ENCODE peak calls at places on chromosomes 4 and X, in ten cellular contexts. R is astrocyte, T is mammary epithelial cell, K is PC-9, X is H1, B is MM.1S, Q is OCI-LY7, D is PC-3, L is GM12878, G is GM23248. A is an unnamed sample.
A peak's percentile ranks its signal among the peaks of the same experiment; 100 is the strongest.

GRCh38 chr4:122796801-122797404 is 29.7 kb upstream of the FGF2 start:
- DNase-seq in R (no peak), T (no peak), K (no peak), X (peak; percentile 57), B (no peak), Q (no peak), D (no peak), L (no peak), G (peak; percentile 68), A (no peak)

GRCh38 chrX:44884944-44885343 is 12.0 kb downstream of the KDM6A start:
- DNase-seq in R (no peak), T (no peak), K (no peak), X (no peak), B (no peak), Q (no peak), D (no peak), L (no peak), G (no peak), A (no peak)

GRCh38 chr4:212438-213174 is 88.3 kb downstream of the ZNF718 start:
- DNase-seq in R (peak; percentile 88), T (peak; percentile 77), K (no peak), X (peak; percentile 73), B (no peak), Q (no peak), D (no peak), L (no peak), G (peak; percentile 90), A (no peak)

GRCh38 chr4:82043809-82044137 is 330.0 kb downstream of the HNRNPD start:
- DNase-seq in R (no peak), T (no peak), K (no peak), X (no peak), B (no peak), Q (no peak), D (no peak), L (no peak), G (no peak), A (no peak)

GRCh38 chr4:100060765-100061416 is 110.8 kb upstream of the H2AZ1 start:
- DNase-seq in R (no peak), T (no peak), K (no peak), X (no peak), B (no peak), Q (no peak), D (no peak), L (no peak), G (no peak), A (no peak)

GRCh38 chr4:86184216-86184915 is 175.5 kb downstream of the MAPK10 start:
- DNase-seq in R (peak; percentile 36), T (no peak), K (no peak), X (no peak), B (no peak), Q (no peak), D (no peak), L (no peak), G (peak; percentile 43), A (no peak)

GRCh38 chr4:3031357-3032064 is 42.8 kb downstream of the HTT-AS start:
- DNase-seq in R (no peak), T (no peak), K (peak; percentile 84), X (no peak), B (no peak), Q (no peak), D (peak; percentile 36), L (no peak), G (no peak), A (no peak)

GRCh38 chr4:165663411-165663810 is 209.6 kb upstream of the TLL1 start:
- DNase-seq in R (peak; percentile 34), T (peak; percentile 11), K (no peak), X (no peak), B (no peak), Q (no peak), D (no peak), L (no peak), G (no peak), A (no peak)

GRCh38 chr4:120858776-120859175 is 63.8 kb downstream of the PRDM5 start:
- DNase-seq in R (no peak), T (peak; percentile 4), K (no peak), X (no peak), B (no peak), Q (no peak), D (no peak), L (no peak), G (peak; percentile 68), A (no peak)

GRCh38 chr4:39756159-39756558 is 58.2 kb downstream of the UBE2K start:
- DNase-seq in R (no peak), T (no peak), K (no peak), X (no peak), B (no peak), Q (no peak), D (no peak), L (no peak), G (no peak), A (no peak)

GRCh38 chr4:39745920-39746319 is 48.0 kb downstream of the UBE2K start:
- DNase-seq in R (no peak), T (no peak), K (no peak), X (no peak), B (no peak), Q (no peak), D (no peak), L (no peak), G (no peak), A (no peak)

GRCh38 chr4:39754309-39754708 is 56.4 kb downstream of the UBE2K start:
- DNase-seq in R (no peak), T (no peak), K (no peak), X (no peak), B (no peak), Q (peak; percentile 37), D (no peak), L (no peak), G (no peak), A (no peak)

GRCh38 chr4:39750216-39750615 is 52.3 kb downstream of the UBE2K start:
- DNase-seq in R (no peak), T (no peak), K (no peak), X (no peak), B (no peak), Q (no peak), D (no peak), L (no peak), G (no peak), A (no peak)
- H3K79me2 ChIP-seq in R (peaks cover 83% of the 10 kb centered on the region), T (peaks cover 71% of the 10 kb centered on the region), K (peaks cover 36% of the 10 kb centered on the region), X (no peaks in the 10 kb centered on the region), B (peaks cover 30% of the 10 kb centered on the region), Q (no peaks in the 10 kb centered on the region), D (no peaks in the 10 kb centered on the region), L (peaks cover 2% of the 10 kb centered on the region), G (peaks cover 99% of the 10 kb centered on the region), A (peaks cover 34% of the 10 kb centered on the region)

DNA sequence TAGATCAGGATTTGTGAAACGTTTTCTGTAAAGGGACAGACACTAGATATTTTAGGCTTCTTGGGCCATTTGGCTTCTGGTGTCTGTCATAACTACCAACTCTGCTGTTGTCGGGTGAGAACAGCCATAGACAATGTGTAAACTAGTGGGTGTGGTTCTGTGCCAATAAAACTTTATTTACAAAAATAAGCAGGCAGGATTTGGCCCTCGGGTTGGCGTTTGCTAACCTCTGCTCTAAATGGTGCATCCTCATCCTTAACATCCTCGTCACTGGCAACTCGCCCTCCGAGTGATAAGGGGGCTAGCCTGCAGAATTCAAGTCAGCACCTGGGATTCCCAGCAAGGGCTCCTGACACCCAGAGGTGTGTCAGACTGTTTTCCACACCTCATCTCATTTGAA is 105.8 kb upstream of the MSX1 start:
- DNase-seq in R (no peak), T (no peak), K (no peak), X (no peak), B (no peak), Q (no peak), D (no peak), L (no peak), G (no peak), A (no peak)
- H3K27ac ChIP-seq in R (no peak overlapping the region), T (no peak overlapping the region), K (no peak overlapping the region), X (no peak overlapping the region), B (no peak overlapping the region), Q (no peak overlapping the region), D (no peak overlapping the region), L (no peak overlapping the region), G (no peak overlapping the region), A (no peak overlapping the region)

DNA sequence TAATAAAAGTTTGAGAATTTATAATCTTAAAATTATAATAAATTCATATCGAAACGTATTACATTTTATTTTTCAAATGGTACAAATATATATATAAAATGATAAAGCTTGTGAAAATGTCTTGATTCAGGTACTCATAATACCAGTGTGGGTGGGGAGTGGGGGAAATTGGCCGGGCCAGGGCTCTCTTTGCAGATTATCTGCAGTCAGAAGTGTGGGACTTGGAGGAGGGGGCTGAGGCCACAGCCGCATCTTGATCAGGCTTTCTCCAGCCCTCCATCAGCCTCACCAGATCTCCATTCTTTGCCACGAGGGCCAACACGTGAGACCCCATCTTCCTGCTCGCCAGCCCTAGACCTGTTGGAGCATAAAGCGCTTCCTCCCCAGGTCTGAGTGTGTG is 86.7 kb downstream of the STIM2 start:
- DNase-seq in R (no peak), T (no peak), K (no peak), X (no peak), B (no peak), Q (no peak), D (no peak), L (no peak), G (no peak), A (no peak)
- H3K79me2 ChIP-seq in R (peaks cover 37% of the 10 kb centered on the region), T (peaks cover 55% of the 10 kb centered on the region), K (no peaks in the 10 kb centered on the region), X (no peaks in the 10 kb centered on the region), B (no peaks in the 10 kb centered on the region), Q (peaks cover 100% of the 10 kb centered on the region), D (no peaks in the 10 kb centered on the region), L (no peaks in the 10 kb centered on the region), G (peaks cover 49% of the 10 kb centered on the region), A (peaks cover 42% of the 10 kb centered on the region)

GRCh38 chr4:145735330-145735638 is 55.3 kb downstream of the C4orf51 start:
- DNase-seq in R (peak; percentile 98), T (peak; percentile 95), K (peak; percentile 76), X (no peak), B (no peak), Q (no peak), D (peak; percentile 94), L (no peak), G (peak; percentile 97), A (no peak)

GRCh38 chr4:145732895-145733880 is 53.2 kb downstream of the C4orf51 start:
- DNase-seq in R (peak; percentile 88), T (peak; percentile 95), K (peak; percentile 96), X (peak; percentile 93), B (peak; percentile 89), Q (peak; percentile 81), D (peak; percentile 95), L (peak; percentile 35), G (peak; percentile 99), A (peak; percentile 90)

GRCh38 chr4:145734576-145735329 is 54.8 kb downstream of the C4orf51 start:
- DNase-seq in R (peak; percentile 99), T (peak; percentile 99), K (peak; percentile 87), X (no peak), B (no peak), Q (no peak), D (peak; percentile 98), L (peak; percentile 27), G (peak; percentile 99), A (no peak)

GRCh38 chr4:145732416-145732815 is 52.5 kb downstream of the C4orf51 start:
- DNase-seq in R (no peak), T (no peak), K (no peak), X (no peak), B (no peak), Q (no peak), D (peak; percentile 15), L (no peak), G (peak; percentile 30), A (no peak)

DNA sequence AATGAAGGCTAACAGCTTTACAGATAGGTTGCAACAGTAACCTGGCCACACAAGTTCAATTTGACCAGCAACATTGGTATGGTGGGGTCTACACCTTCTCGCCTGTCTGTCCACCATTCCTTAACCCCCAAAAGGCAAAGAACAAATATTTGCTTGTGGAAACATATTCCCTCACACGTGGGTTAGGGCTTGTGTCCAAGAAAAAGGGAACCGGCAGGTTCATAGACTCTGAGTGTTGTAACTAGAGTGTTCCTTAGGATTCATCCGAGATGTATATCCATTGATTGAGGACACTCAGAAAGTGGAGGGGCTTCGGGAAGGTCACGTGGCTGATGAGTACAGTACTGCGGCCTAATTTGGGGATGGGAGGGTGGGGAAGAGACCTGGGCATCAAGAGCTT is 54.1 kb downstream of the C4orf51 start:
- DNase-seq in R (peak; percentile 19), T (no peak), K (no peak), X (no peak), B (no peak), Q (no peak), D (peak; percentile 44), L (no peak), G (peak; percentile 45), A (no peak)
- H3K27ac ChIP-seq in R (peak overlapping the region; percentile 100), T (peak overlapping the region; percentile 99), K (peak overlapping the region; percentile 100), X (no peak overlapping the region), B (no peak overlapping the region), Q (no peak overlapping the region), D (peak overlapping the region; percentile 94), L (no peak overlapping the region), G (peak overlapping the region; percentile 100), A (no peak overlapping the region)